ENCODE peak calls at places on chromosomes 16 and 17, in five cellular contexts. P, T, H, M and C are unnamed samples.

GRCh38 chr17:63568563-63568962 is 18.3 kb downstream of the DCAF7 start:
- DNase-seq in T (no peak), M (no peak), H (no peak), P (no peak), C (no peak)

GRCh38 chr16:56225013-56225742 is 33.9 kb downstream of the GNAO1 start:
- DNase-seq in T (no peak), P (no peak), M (no peak), H (no peak), C (no peak)

GRCh38 chr16:88128556-88128955 is 177.3 kb downstream of the BANP start:
- DNase-seq in T (no peak), M (no peak), P (no peak), H (no peak), C (no peak)

GRCh38 chr16:48608871-48609452 is 1.0 kb downstream of the N4BP1 start:
- DNase-seq in H (no peak), T (no peak), M (no peak), P (no peak), C (no peak)

GRCh38 chr17:38742431-38743308 is 5.5 kb downstream of the PCGF2 start:
- DNase-seq in T (peak), P (no peak), H (peak), M (no peak), C (no peak)

GRCh38 chr16:10601444-10602401 is 21.3 kb upstream of the EMP2 start:
- DNase-seq in T (no peak), M (no peak), H (peak), P (no peak), C (no peak)

GRCh38 chr17:48457080-48457836 is 27.2 kb upstream of the SKAP1 start:
- DNase-seq in T (peak), M (peak), P (peak), H (peak), C (no peak)

GRCh38 chr17:82598256-82599011 is 49.8 kb downstream of the WDR45B start:
- DNase-seq in H (no peak), P (no peak), T (peak), M (no peak), C (no peak)

GRCh38 chr16:85229869-85230416 is 117.7 kb upstream of the CIBAR2 start:
- DNase-seq in H (no peak), M (no peak), T (no peak), P (no peak), C (no peak)

GRCh38 chr16:75385507-75386152 is 47.7 kb downstream of the CFDP1 start:
- DNase-seq in T (peak), H (peak), M (peak), P (no peak), C (peak)

GRCh38 chr17:17275991-17276390 is 5.1 kb downstream of the COPS3 start:
- DNase-seq in H (no peak), P (no peak), T (no peak), M (no peak), C (no peak)

GRCh38 chr17:30290696-30291570 is 811 bp downstream of the BLMH start:
- DNase-seq in H (peak), P (peak), M (peak), T (peak), C (peak)

GRCh38 chr16:29147710-29148425 is 163.0 kb downstream of the LAT start:
- DNase-seq in T (no peak), H (no peak), P (no peak), M (no peak), C (no peak)

GRCh38 chr17:75059369-75060345 is 12.6 kb downstream of the KCTD2 start:
- DNase-seq in H (peak), M (peak), T (peak), P (peak), C (no peak)

GRCh38 chr16:23434380-23434779 is 18.6 kb downstream of the COG7 start:
- DNase-seq in T (peak), H (peak), M (peak), P (no peak), C (peak)